ENCODE peak calls at places on chromosomes 11 and 22, in five cellular contexts. U is C1 segment of cervical spinal cord, K is dermis blood vessel endothelial cell, B is GM04504, I is head of caudate nucleus. L is an unnamed sample.

GRCh38 chr11:35531246-35531645 is 5.8 kb upstream of the PAMR1 start:
- DNase-seq in U (no peak), K (no peak), B (no peak), I (no peak), L (no peak)

GRCh38 chr22:31044262-31044861 is 36.8 kb upstream of the SMTN start:
- DNase-seq in U (no peak), K (peak), B (peak), I (no peak), L (no peak)

GRCh38 chr11:108863528-108863927 is 198.7 kb downstream of the DDX10 start:
- DNase-seq in U (no peak), K (no peak), B (no peak), I (no peak), L (no peak)

GRCh38 chr11:33622231-33622630 is 78.4 kb downstream of the C11orf91 start:
- DNase-seq in U (no peak), K (no peak), B (no peak), I (no peak), L (no peak)

GRCh38 chr22:30224161-30224857 is 22.2 kb downstream of the LIF start:
- DNase-seq in U (no peak), K (no peak), B (no peak), I (no peak), L (no peak)

GRCh38 chr11:22082788-22083187 is 110.1 kb upstream of the ANO5 start:
- DNase-seq in U (no peak), K (no peak), B (no peak), I (no peak), L (no peak)

GRCh38 chr11:14499178-14499559 is 442 bp downstream of the COPB1 start:
- DNase-seq in U (no peak), K (peak), B (no peak), I (peak), L (no peak)

GRCh38 chr11:72380132-72380503 is 54.2 kb downstream of the CLPB start:
- DNase-seq in U (no peak), K (no peak), B (no peak), I (no peak), L (no peak)

GRCh38 chr11:11993814-11994213 is 14.6 kb downstream of the DKK3 start:
- DNase-seq in U (peak), K (peak), B (peak), I (peak), L (no peak)

GRCh38 chr22:26461188-26461810 is 22.3 kb downstream of the HPS4 start:
- DNase-seq in U (no peak), K (peak), B (no peak), I (peak), L (peak)

GRCh38 chr11:108037636-108038035 is 28.9 kb downstream of the CUL5 start:
- DNase-seq in U (no peak), K (no peak), B (peak), I (no peak), L (no peak)

GRCh38 chr11:959608-960007 is 33.9 kb downstream of the AP2A2 start:
- DNase-seq in U (no peak), K (no peak), B (no peak), I (no peak), L (no peak)

L was measured in HuH-7.5.